ENCODE peak calls at places on chromosomes 7 and 10, in eight cellular contexts. One of them, this sample, is unnamed.

GRCh38 chr7:156162451-156162850 is 350.2 kb upstream of the SHH start:
- DNase-seq in HFF-Myc: no peak
- DNase-seq in neural crest cell: no peak
- DNase-seq in activated CD8-positive, alpha-beta T cell treated with anti-CD3 and anti-CD28 coated beads, Interleukin-2, amount 10 ng/mL, durations not matched to agents 7 days and 5 days: no peak
- DNase-seq in body of pancreas: no peak
- DNase-seq in erythroblast: no peak
- DNase-seq in endodermal cell: peak
- DNase-seq in hypothalamus: no peak
- DNase-seq in this sample: no peak

GRCh38 chr10:30422981-30423654 is 10.9 kb upstream of the MAP3K8 start:
- DNase-seq in activated CD8-positive, alpha-beta T cell treated with anti-CD3 and anti-CD28 coated beads, Interleukin-2, amount 10 ng/mL, durations not matched to agents 7 days and 5 days: no peak
- DNase-seq in hypothalamus: no peak
- DNase-seq in HFF-Myc: no peak
- DNase-seq in erythroblast: no peak
- DNase-seq in endodermal cell: peak
- DNase-seq in neural crest cell: no peak
- DNase-seq in body of pancreas: peak
- DNase-seq in this sample: peak

GRCh38 chr7:40717242-40717641 is 582.4 kb downstream of the SUGCT start:
- DNase-seq in endodermal cell: peak
- DNase-seq in HFF-Myc: peak
- DNase-seq in body of pancreas: peak
- DNase-seq in erythroblast: peak
- DNase-seq in activated CD8-positive, alpha-beta T cell treated with anti-CD3 and anti-CD28 coated beads, Interleukin-2, amount 10 ng/mL, durations not matched to agents 7 days and 5 days: peak
- DNase-seq in neural crest cell: peak
- DNase-seq in hypothalamus: no peak
- DNase-seq in this sample: peak

GRCh38 chr10:124248646-124249045 is 155.2 kb upstream of the CHST15 start:
- DNase-seq in erythroblast: no peak
- DNase-seq in hypothalamus: no peak
- DNase-seq in body of pancreas: no peak
- DNase-seq in HFF-Myc: no peak
- DNase-seq in activated CD8-positive, alpha-beta T cell treated with anti-CD3 and anti-CD28 coated beads, Interleukin-2, amount 10 ng/mL, durations not matched to agents 7 days and 5 days: no peak
- DNase-seq in neural crest cell: no peak
- DNase-seq in endodermal cell: no peak
- DNase-seq in this sample: no peak

GRCh38 chr10:131651674-131652093 is 249.1 kb upstream of the PPP2R2D start:
- DNase-seq in endodermal cell: peak
- DNase-seq in neural crest cell: no peak
- DNase-seq in activated CD8-positive, alpha-beta T cell treated with anti-CD3 and anti-CD28 coated beads, Interleukin-2, amount 10 ng/mL, durations not matched to agents 7 days and 5 days: no peak
- DNase-seq in body of pancreas: no peak
- DNase-seq in HFF-Myc: no peak
- DNase-seq in hypothalamus: peak
- DNase-seq in erythroblast: no peak
- DNase-seq in this sample: no peak

GRCh38 chr10:83343676-83344075 is 795.6 kb upstream of the GHITM start:
- DNase-seq in HFF-Myc: no peak
- DNase-seq in body of pancreas: no peak
- DNase-seq in erythroblast: no peak
- DNase-seq in activated CD8-positive, alpha-beta T cell treated with anti-CD3 and anti-CD28 coated beads, Interleukin-2, amount 10 ng/mL, durations not matched to agents 7 days and 5 days: no peak
- DNase-seq in endodermal cell: no peak
- DNase-seq in neural crest cell: no peak
- DNase-seq in hypothalamus: no peak
- DNase-seq in this sample: no peak

GRCh38 chr7:55109384-55110167 is 90.8 kb downstream of the EGFR start:
- DNase-seq in body of pancreas: no peak
- DNase-seq in HFF-Myc: no peak
- DNase-seq in neural crest cell: no peak
- DNase-seq in erythroblast: no peak
- DNase-seq in endodermal cell: no peak
- DNase-seq in activated CD8-positive, alpha-beta T cell treated with anti-CD3 and anti-CD28 coated beads, Interleukin-2, amount 10 ng/mL, durations not matched to agents 7 days and 5 days: no peak
- DNase-seq in hypothalamus: no peak
- DNase-seq in this sample: no peak

GRCh38 chr10:121002586-121003205 is 151.5 kb downstream of the WDR11 start:
- DNase-seq in erythroblast: no peak
- DNase-seq in neural crest cell: no peak
- DNase-seq in HFF-Myc: no peak
- DNase-seq in body of pancreas: no peak
- DNase-seq in endodermal cell: no peak
- DNase-seq in activated CD8-positive, alpha-beta T cell treated with anti-CD3 and anti-CD28 coated beads, Interleukin-2, amount 10 ng/mL, durations not matched to agents 7 days and 5 days: no peak
- DNase-seq in hypothalamus: no peak
- DNase-seq in this sample: no peak

GRCh38 chr7:15376601-15377000 is 185.2 kb downstream of the AGMO start:
- DNase-seq in erythroblast: no peak
- DNase-seq in endodermal cell: no peak
- DNase-seq in neural crest cell: no peak
- DNase-seq in body of pancreas: no peak
- DNase-seq in HFF-Myc: no peak
- DNase-seq in hypothalamus: no peak
- DNase-seq in activated CD8-positive, alpha-beta T cell treated with anti-CD3 and anti-CD28 coated beads, Interleukin-2, amount 10 ng/mL, durations not matched to agents 7 days and 5 days: no peak
- DNase-seq in this sample: no peak

GRCh38 chr7:80937336-80937735 is 18.5 kb upstream of the SEMA3C start:
- DNase-seq in hypothalamus: no peak
- DNase-seq in erythroblast: no peak
- DNase-seq in body of pancreas: no peak
- DNase-seq in endodermal cell: no peak
- DNase-seq in activated CD8-positive, alpha-beta T cell treated with anti-CD3 and anti-CD28 coated beads, Interleukin-2, amount 10 ng/mL, durations not matched to agents 7 days and 5 days: no peak
- DNase-seq in neural crest cell: no peak
- DNase-seq in HFF-Myc: no peak
- DNase-seq in this sample: no peak